ENCODE peak calls at places on chromosomes 13 and 19, in five cellular contexts. One of them, this sample, is unnamed.

GRCh38 chr13:114068723-114069322 is 63.6 kb downstream of the RASA3 start:
- DNase-seq in IMR-90: peak
- DNase-seq in H1: no peak
- DNase-seq in spleen: peak
- DNase-seq in ovary: peak
- DNase-seq in this sample: no peak

GRCh38 chr13:21014666-21015170 is 46.7 kb downstream of the LATS2 start:
- DNase-seq in spleen: no peak
- DNase-seq in ovary: peak
- DNase-seq in IMR-90: peak
- DNase-seq in H1: no peak
- DNase-seq in this sample: peak

GRCh38 chr19:38455031-38455430 is 21.5 kb downstream of the RYR1 start:
- DNase-seq in IMR-90: peak
- DNase-seq in ovary: no peak
- DNase-seq in H1: no peak
- DNase-seq in spleen: no peak
- DNase-seq in this sample: no peak

GRCh38 chr13:29911781-29912478 is 61.5 kb upstream of the UBL3 start:
- DNase-seq in ovary: no peak
- DNase-seq in spleen: no peak
- DNase-seq in H1: no peak
- DNase-seq in IMR-90: no peak
- DNase-seq in this sample: no peak

GRCh38 chr13:30847697-30848307 is 58.3 kb upstream of the MEDAG start:
- DNase-seq in ovary: no peak
- DNase-seq in H1: no peak
- DNase-seq in IMR-90: peak
- DNase-seq in spleen: no peak
- DNase-seq in this sample: no peak

GRCh38 chr19:952680-953500 is 27.1 kb downstream of the ARID3A start:
- DNase-seq in IMR-90: no peak
- DNase-seq in spleen: no peak
- DNase-seq in H1: no peak
- DNase-seq in ovary: no peak
- DNase-seq in this sample: no peak

GRCh38 chr19:34428549-34429285 is 536 bp downstream of the UBA2 start:
- DNase-seq in H1: no peak
- DNase-seq in IMR-90: peak
- DNase-seq in ovary: no peak
- DNase-seq in spleen: no peak
- DNase-seq in this sample: peak

GRCh38 chr13:89066868-89067466 is 1395.8 kb downstream of the SLITRK5 start:
- DNase-seq in H1: no peak
- DNase-seq in IMR-90: peak
- DNase-seq in ovary: no peak
- DNase-seq in spleen: no peak
- DNase-seq in this sample: no peak

GRCh38 chr13:30111810-30112209 is 195.5 kb downstream of the KATNAL1 start:
- DNase-seq in ovary: no peak
- DNase-seq in H1: no peak
- DNase-seq in spleen: no peak
- DNase-seq in IMR-90: no peak
- DNase-seq in this sample: no peak

GRCh38 chr19:10419200-10419645 is 1.1 kb upstream of the PDE4A start:
- DNase-seq in IMR-90: no peak
- DNase-seq in spleen: no peak
- DNase-seq in H1: no peak
- DNase-seq in ovary: no peak
- DNase-seq in this sample: peak

GRCh38 chr19:55550321-55550650 is 4.9 kb upstream of the SBK3 start:
- DNase-seq in ovary: no peak
- DNase-seq in H1: no peak
- DNase-seq in IMR-90: no peak
- DNase-seq in spleen: no peak
- DNase-seq in this sample: no peak
- H3K4me3 ChIP-seq in ovary: no peak
- H3K4me3 ChIP-seq in H1: peak
- H3K4me3 ChIP-seq in IMR-90: no peak
- H3K4me3 ChIP-seq in spleen: no peak
- H3K4me3 ChIP-seq in this sample: no peak

GRCh38 chr19:12825259-12826131 is 8.9 kb downstream of the RTBDN start:
- DNase-seq in H1: no peak
- DNase-seq in IMR-90: no peak
- DNase-seq in spleen: no peak
- DNase-seq in ovary: no peak
- DNase-seq in this sample: no peak
- TF ChIP-seq CTCF in H1: peak
- TF ChIP-seq CTCF in IMR-90: peak
- TF ChIP-seq CTCF in spleen: no peak
- TF ChIP-seq CTCF in ovary: no peak
- TF ChIP-seq CTCF in this sample: no peak

GRCh38 chr19:18282788-18283141 is 1.3 kb upstream of the JUND start:
- DNase-seq in ovary: no peak
- DNase-seq in spleen: no peak
- DNase-seq in IMR-90: no peak
- DNase-seq in H1: no peak
- DNase-seq in this sample: no peak

GRCh38 chr19:18283338-18283737 is 1.9 kb upstream of the JUND start:
- DNase-seq in spleen: no peak
- DNase-seq in ovary: peak
- DNase-seq in H1: no peak
- DNase-seq in IMR-90: no peak
- DNase-seq in this sample: no peak

GRCh38 chr19:18286973-18287635 is 5.7 kb upstream of the JUND start:
- DNase-seq in spleen: no peak
- DNase-seq in H1: no peak
- DNase-seq in ovary: no peak
- DNase-seq in IMR-90: no peak
- DNase-seq in this sample: no peak

GRCh38 chr19:18282021-18282787 is 782 bp upstream of the JUND start:
- DNase-seq in ovary: peak
- DNase-seq in spleen: peak
- DNase-seq in IMR-90: no peak
- DNase-seq in H1: no peak
- DNase-seq in this sample: no peak

GRCh38 chr19:18284710-18285430 is 3.4 kb upstream of the JUND start:
- DNase-seq in IMR-90: no peak
- DNase-seq in H1: no peak
- DNase-seq in ovary: peak
- DNase-seq in spleen: peak
- DNase-seq in this sample: no peak
- TF ChIP-seq POLR2A in IMR-90: no peak
- TF ChIP-seq POLR2A in H1: no peak
- TF ChIP-seq POLR2A in ovary: no peak
- TF ChIP-seq POLR2A in spleen: no peak
- TF ChIP-seq POLR2A in this sample: no peak

GRCh38 chr19:19274146-19274545 is 1.0 kb upstream of the TM6SF2 start:
- DNase-seq in H1: no peak
- DNase-seq in spleen: no peak
- DNase-seq in IMR-90: no peak
- DNase-seq in ovary: no peak
- DNase-seq in this sample: no peak

GRCh38 chr19:19274716-19275115 is 1.6 kb upstream of the TM6SF2 start:
- DNase-seq in ovary: no peak
- DNase-seq in H1: no peak
- DNase-seq in IMR-90: no peak
- DNase-seq in spleen: no peak
- DNase-seq in this sample: no peak

GRCh38 chr19:19269952-19270694 is 3.0 kb downstream of the TM6SF2 start:
- DNase-seq in spleen: no peak
- DNase-seq in IMR-90: no peak
- DNase-seq in ovary: no peak
- DNase-seq in H1: no peak
- DNase-seq in this sample: no peak

GRCh38 chr19:19270749-19271571 is 2.1 kb downstream of the TM6SF2 start:
- DNase-seq in IMR-90: no peak
- DNase-seq in H1: no peak
- DNase-seq in ovary: no peak
- DNase-seq in spleen: no peak
- DNase-seq in this sample: no peak

DNA sequence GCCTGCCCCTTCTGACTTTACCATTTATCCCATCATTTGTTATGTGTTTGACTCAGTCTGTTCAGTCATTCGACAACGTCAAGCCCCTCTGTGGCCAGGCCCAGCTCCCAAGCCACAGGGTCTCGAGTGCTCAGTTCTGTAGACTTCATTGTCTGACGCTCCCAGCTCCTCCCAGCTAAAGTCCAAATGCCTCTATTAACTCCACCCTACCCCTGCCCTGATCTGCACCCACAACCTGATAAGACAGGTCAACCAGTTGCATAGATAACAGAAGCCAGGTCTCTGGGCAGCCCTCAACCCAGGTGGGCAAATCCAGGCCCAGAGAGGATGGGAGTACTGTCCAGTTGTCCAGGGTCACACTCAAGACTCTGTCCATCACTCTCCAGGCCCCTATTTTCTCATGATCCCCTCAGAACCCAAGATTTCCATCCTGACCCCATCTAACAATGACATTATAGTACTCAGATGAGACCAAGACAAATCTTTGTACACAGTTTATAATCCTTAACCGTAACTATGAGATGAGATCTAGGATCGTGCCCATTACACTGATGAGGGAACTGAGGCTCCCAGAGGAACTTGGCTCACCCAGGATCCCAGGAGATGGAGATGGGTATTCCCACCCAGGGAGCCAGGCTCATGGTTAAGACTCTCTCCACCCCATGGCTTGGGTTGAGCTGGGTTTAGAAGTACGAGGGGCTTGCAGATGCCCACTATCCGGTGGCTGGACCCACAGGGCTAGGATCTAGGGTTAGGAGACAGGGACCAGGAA is 1.1 kb downstream of the TM6SF2 start:
- DNase-seq in spleen: no peak
- DNase-seq in IMR-90: no peak
- DNase-seq in H1: no peak
- DNase-seq in ovary: no peak
- DNase-seq in this sample: no peak
- H3K4me3 ChIP-seq in spleen: no peak
- H3K4me3 ChIP-seq in IMR-90: no peak
- H3K4me3 ChIP-seq in H1: peak
- H3K4me3 ChIP-seq in ovary: no peak
- H3K4me3 ChIP-seq in this sample: no peak

This sample was measured in lower leg skin.